ENCODE peak calls at places on chromosomes 7 and 10, in eight cellular contexts. S is CD8-positive, alpha-beta memory T cell; P is A549; V is heart left ventricle; T is H9; J is suprapubic skin; X is MM.1S; L is GM23248. Z is an unnamed sample. For H3K4me1, the result is how much of the 10 kb centered on the place peaks cover.

GRCh38 chr10:106506509-106507265 is 657.8 kb downstream of the SORCS1 start:
- DNase-seq in L (peak), S (no peak), T (no peak), X (no peak), P (no peak), J (no peak), V (no peak), Z (no peak)

GRCh38 chr7:140625908-140626868 is 14.4 kb downstream of the DENND2A start:
- DNase-seq in S (no peak), J (peak), T (peak), V (peak), X (no peak), P (peak), L (peak), Z (no peak)

GRCh38 chr7:43104874-43105520 is 7.5 kb upstream of the HECW1 start:
- DNase-seq in L (peak), V (no peak), P (no peak), S (no peak), J (no peak), T (no peak), X (no peak), Z (no peak)

GRCh38 chr10:30639946-30640786 is 10.6 kb upstream of the LYZL2 start:
- DNase-seq in L (peak), V (peak), T (no peak), J (no peak), P (peak), X (peak), S (no peak), Z (peak)

GRCh38 chr7:159091041-159091440 is 53.6 kb downstream of the VIPR2 start:
- DNase-seq in J (peak), V (no peak), L (no peak), T (peak), P (no peak), X (no peak), S (no peak), Z (no peak)

GRCh38 chr7:132394283-132395003 is 181.8 kb downstream of the PLXNA4 start:
- DNase-seq in S (no peak), V (no peak), P (peak), J (no peak), L (peak), T (no peak), X (peak), Z (peak)

GRCh38 chr7:41508755-41509154 is 194.1 kb downstream of the INHBA start:
- DNase-seq in J (no peak), V (no peak), P (no peak), L (peak), X (no peak), S (no peak), T (no peak), Z (no peak)

GRCh38 chr7:31336202-31337035 is 4.1 kb downstream of the NEUROD6 start:
- DNase-seq in V (no peak), L (no peak), S (no peak), P (no peak), T (peak), X (no peak), J (no peak), Z (no peak)

GRCh38 chr7:78039791-78040776 is 241.5 kb downstream of the PHTF2 start:
- DNase-seq in S (peak), J (no peak), P (peak), V (peak), X (no peak), L (peak), T (peak), Z (no peak)

DNA sequence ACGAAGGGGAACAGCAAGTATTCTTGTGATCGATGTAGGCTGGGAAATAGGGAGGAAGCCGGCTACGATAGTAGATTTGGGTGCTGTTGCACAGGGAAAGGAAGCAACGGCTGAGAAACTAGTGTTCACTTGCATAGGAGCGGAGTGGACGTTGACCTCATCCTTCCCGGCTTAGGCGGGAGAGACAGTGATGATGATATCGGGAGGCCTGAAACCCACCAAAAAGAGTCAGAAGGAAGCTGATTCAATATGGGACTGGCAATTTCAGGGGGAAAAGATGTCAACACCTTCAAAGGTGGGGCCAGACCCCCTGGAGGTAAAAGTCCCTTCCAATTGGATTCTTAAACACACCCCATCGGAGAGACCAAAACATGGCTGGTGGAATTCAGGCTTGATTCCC is 61.3 kb downstream of the CARD11 start:
- DNase-seq in X (no peak), S (no peak), J (no peak), V (no peak), L (no peak), T (no peak), P (no peak), Z (no peak)
- H3K4me1 ChIP-seq in X (under half), S (half or more), J (under half), V (under half), L (under half), T (under half), P (under half), Z (half or more)

DNA sequence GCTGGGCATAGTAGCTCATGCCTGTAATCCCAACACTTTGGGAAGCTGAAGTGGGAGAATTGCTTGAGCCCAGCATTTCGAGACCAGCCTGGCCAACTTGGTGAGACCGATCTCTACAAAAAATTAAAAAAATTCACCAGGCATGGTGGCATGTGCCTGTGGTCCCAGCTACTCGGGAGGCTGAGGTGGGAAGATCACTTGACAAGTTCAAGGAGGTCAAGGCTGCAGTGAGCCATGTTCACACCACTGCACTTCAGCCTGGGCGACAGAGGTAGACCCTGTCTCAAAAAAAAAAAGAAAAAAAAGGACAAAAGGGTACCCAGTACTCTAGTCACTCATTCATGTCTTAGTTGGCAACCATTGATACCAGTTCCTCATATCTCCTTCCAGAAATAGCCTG is 5.3 kb downstream of the ABCC2 start:
- DNase-seq in P (no peak), X (no peak), T (no peak), S (no peak), L (no peak), J (no peak), V (no peak), Z (no peak)
- H3K4me1 ChIP-seq in P (half or more), X (under half), T (under half), S (under half), L (under half), J (under half), V (under half), Z (under half)

DNA sequence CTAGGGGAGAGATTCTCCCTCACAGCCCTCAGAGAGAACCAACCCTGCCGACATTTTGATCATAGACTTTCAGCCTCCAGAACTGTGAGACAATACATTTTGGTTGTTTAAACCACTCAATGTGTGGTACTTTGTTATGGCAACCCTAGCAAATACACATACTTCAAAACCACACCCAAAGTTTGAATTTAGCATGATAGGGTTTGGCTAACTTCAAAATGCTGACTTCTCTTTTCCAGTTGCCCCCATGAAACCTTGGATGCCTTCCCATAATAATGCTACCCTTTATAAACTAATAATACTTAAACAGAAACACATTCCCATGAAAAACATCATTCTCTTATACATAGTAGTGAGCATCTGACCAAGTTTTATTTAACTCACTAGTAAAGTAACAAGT is 149.7 kb downstream of the DGKI start:
- DNase-seq in V (no peak), J (no peak), P (no peak), T (no peak), X (no peak), S (no peak), L (peak), Z (no peak)
- H3K4me1 ChIP-seq in V (under half), J (under half), P (under half), T (under half), X (under half), S (under half), L (under half), Z (under half)

DNA sequence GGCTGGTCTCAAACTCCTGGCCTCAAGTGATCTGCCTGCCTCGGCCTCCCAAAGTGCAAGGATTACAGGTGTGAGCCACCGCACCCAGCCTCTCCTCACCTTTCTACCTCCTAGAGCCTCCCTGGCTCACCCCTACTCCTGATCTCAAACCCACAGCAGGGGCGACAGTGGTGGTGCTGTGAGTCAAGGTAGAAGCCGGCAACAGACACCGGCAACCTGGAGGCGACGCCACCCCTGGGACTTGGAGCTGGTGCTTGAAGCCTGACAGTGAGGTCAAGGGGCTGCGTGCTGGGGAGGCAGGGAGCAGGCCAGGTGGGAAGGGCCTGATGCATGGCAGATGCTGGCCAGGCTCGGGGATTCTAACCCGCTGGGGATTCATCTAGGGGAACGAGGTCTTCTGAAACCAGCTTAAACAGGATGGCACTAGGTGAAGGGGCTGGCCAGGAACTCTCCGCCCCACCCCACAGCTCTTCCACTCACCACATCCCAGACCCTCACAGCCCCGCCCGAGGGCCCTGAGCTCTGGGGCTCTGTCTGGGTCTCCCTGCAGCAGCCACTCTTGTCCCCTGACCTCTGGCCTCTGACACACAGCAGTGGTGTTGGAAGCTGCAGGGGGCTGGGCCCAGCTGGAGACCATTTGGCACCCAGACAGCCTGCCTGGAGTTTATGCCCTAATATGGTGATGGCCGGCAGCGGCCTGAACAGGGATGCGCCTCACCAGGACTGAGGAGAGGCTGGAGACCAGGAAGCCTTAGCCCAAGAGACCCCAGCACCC is 16.4 kb downstream of the KCNH2 start:
- DNase-seq in X (no peak), S (no peak), P (no peak), L (no peak), J (no peak), T (no peak), V (peak), Z (no peak)
- H3K4me1 ChIP-seq in X (under half), S (under half), P (under half), L (under half), J (under half), T (under half), V (half or more), Z (under half)

DNA sequence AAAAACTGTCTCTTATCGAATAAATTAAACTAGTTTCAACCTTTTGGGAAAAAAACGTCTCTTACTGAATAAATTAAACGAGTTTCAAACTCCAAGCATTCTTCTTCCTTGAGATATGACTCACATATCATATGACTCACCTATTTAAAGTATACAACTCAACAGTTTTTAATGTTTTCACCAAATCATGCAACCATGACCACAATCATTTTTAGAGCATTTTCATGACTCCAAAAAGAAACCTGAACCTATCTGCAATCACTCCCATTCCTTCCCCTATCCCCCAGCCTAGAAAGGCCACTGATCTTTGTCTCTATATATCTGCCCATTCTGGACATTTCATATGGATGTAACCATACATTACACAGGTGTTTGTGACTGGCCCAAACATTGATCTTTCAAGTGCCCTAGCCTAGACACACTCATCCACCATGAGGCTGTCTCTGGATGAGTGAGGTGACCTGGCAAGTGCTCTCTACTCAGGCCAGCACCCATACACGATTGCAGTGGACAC is 115.3 kb downstream of the PIP4K2A start:
- DNase-seq in V (no peak), P (no peak), J (no peak), X (no peak), L (peak), T (no peak), S (no peak), Z (no peak)
- H3K4me1 ChIP-seq in V (under half), P (under half), J (under half), X (under half), L (under half), T (under half), S (half or more), Z (half or more)

GRCh38 chr10:113022265-113022664 is 72.2 kb downstream of the TCF7L2 start:
- DNase-seq in T (no peak), S (no peak), J (no peak), P (no peak), X (no peak), V (no peak), L (no peak), Z (no peak)

GRCh38 chr10:113024930-113025329 is 74.9 kb downstream of the TCF7L2 start:
- DNase-seq in X (no peak), P (no peak), S (no peak), V (no peak), T (no peak), J (no peak), L (no peak), Z (no peak)

GRCh38 chr10:113020838-113021237 is 70.8 kb downstream of the TCF7L2 start:
- DNase-seq in X (no peak), L (peak), T (no peak), J (no peak), S (no peak), P (no peak), V (peak), Z (no peak)

GRCh38 chr10:113021268-113022028 is 71.4 kb downstream of the TCF7L2 start:
- DNase-seq in X (no peak), P (no peak), L (no peak), T (no peak), J (no peak), V (no peak), S (no peak), Z (no peak)

GRCh38 chr10:113023017-113023416 is 73.0 kb downstream of the TCF7L2 start:
- DNase-seq in S (no peak), X (no peak), J (no peak), L (no peak), V (no peak), P (no peak), T (no peak), Z (no peak)
- H3K4me1 ChIP-seq in S (under half), X (under half), J (half or more), L (under half), V (half or more), P (half or more), T (under half), Z (under half)

Z was measured in CD4-positive, alpha-beta memory T cell.